ENCODE peak calls at places on chromosomes 3 and 15, in six cellular contexts. One of them, this sample, is unnamed.

GRCh38 chr3:54122802-54123537 is 618 bp downstream of the CACNA2D3 start:
- DNase-seq in sigmoid colon: no peak
- DNase-seq in ovary: peak; percentile 45
- DNase-seq in A549: no peak
- DNase-seq in heart left ventricle: no peak
- DNase-seq in HCT116: no peak
- DNase-seq in this sample: no peak

GRCh38 chr3:30819067-30819798 is 75.2 kb downstream of the GADL1 start:
- DNase-seq in A549: no peak
- DNase-seq in heart left ventricle: no peak
- DNase-seq in HCT116: no peak
- DNase-seq in ovary: no peak
- DNase-seq in sigmoid colon: no peak
- DNase-seq in this sample: no peak

GRCh38 chr15:89781891-89782618 is 5.9 kb downstream of the MESP2 start:
- DNase-seq in sigmoid colon: no peak
- DNase-seq in HCT116: peak; percentile 39
- DNase-seq in ovary: no peak
- DNase-seq in heart left ventricle: no peak
- DNase-seq in A549: no peak
- DNase-seq in this sample: no peak

GRCh38 chr15:77591960-77592613 is 40.6 kb downstream of the LINGO1 start:
- DNase-seq in A549: no peak
- DNase-seq in sigmoid colon: no peak
- DNase-seq in HCT116: no peak
- DNase-seq in ovary: no peak
- DNase-seq in heart left ventricle: no peak
- DNase-seq in this sample: no peak

GRCh38 chr15:56965614-56966013 is 47.2 kb downstream of the TCF12 start:
- DNase-seq in ovary: no peak
- DNase-seq in sigmoid colon: no peak
- DNase-seq in heart left ventricle: no peak
- DNase-seq in HCT116: no peak
- DNase-seq in A549: peak; percentile 34
- DNase-seq in this sample: no peak

GRCh38 chr15:68414591-68414990 is 17.4 kb downstream of the ITGA11 start:
- DNase-seq in heart left ventricle: no peak
- DNase-seq in sigmoid colon: no peak
- DNase-seq in HCT116: no peak
- DNase-seq in A549: no peak
- DNase-seq in ovary: no peak
- DNase-seq in this sample: no peak

GRCh38 chr3:73571238-73571741 is 53.5 kb downstream of the PDZRN3 start:
- DNase-seq in ovary: no peak
- DNase-seq in HCT116: no peak
- DNase-seq in heart left ventricle: no peak
- DNase-seq in A549: no peak
- DNase-seq in sigmoid colon: no peak
- DNase-seq in this sample: no peak

GRCh38 chr15:57548835-57549234 is 42.9 kb upstream of the MYZAP start:
- DNase-seq in heart left ventricle: no peak
- DNase-seq in ovary: no peak
- DNase-seq in HCT116: no peak
- DNase-seq in A549: no peak
- DNase-seq in sigmoid colon: no peak
- DNase-seq in this sample: no peak

GRCh38 chr15:86316699-86317378 is 237.2 kb downstream of the AGBL1 start:
- DNase-seq in heart left ventricle: no peak
- DNase-seq in sigmoid colon: no peak
- DNase-seq in A549: no peak
- DNase-seq in ovary: no peak
- DNase-seq in HCT116: no peak
- DNase-seq in this sample: no peak

GRCh38 chr3:46705751-46706572 is 4.8 kb downstream of the TMIE start:
- DNase-seq in sigmoid colon: peak; percentile 58
- DNase-seq in ovary: no peak
- DNase-seq in A549: no peak
- DNase-seq in heart left ventricle: peak; percentile 27
- DNase-seq in HCT116: no peak
- DNase-seq in this sample: no peak

GRCh38 chr15:52150043-52150825 is 37.7 kb upstream of the BCL2L10 start:
- DNase-seq in A549: no peak
- DNase-seq in HCT116: no peak
- DNase-seq in heart left ventricle: no peak
- DNase-seq in ovary: no peak
- DNase-seq in sigmoid colon: no peak
- DNase-seq in this sample: no peak

GRCh38 chr15:89114974-89115373 is 26.7 kb downstream of the ABHD2 start:
- DNase-seq in sigmoid colon: no peak
- DNase-seq in ovary: peak; percentile 66
- DNase-seq in heart left ventricle: no peak
- DNase-seq in HCT116: no peak
- DNase-seq in A549: peak; percentile 74
- DNase-seq in this sample: no peak

GRCh38 chr3:60064210-60065178 is 1014.7 kb upstream of the CFAP20DC start:
- DNase-seq in ovary: no peak
- DNase-seq in sigmoid colon: no peak
- DNase-seq in HCT116: no peak
- DNase-seq in A549: no peak
- DNase-seq in heart left ventricle: no peak
- DNase-seq in this sample: no peak

GRCh38 chr3:18405141-18405540 is 20.0 kb downstream of the SATB1 start:
- DNase-seq in sigmoid colon: no peak
- DNase-seq in ovary: no peak
- DNase-seq in A549: no peak
- DNase-seq in HCT116: no peak
- DNase-seq in heart left ventricle: no peak
- DNase-seq in this sample: no peak

GRCh38 chr15:60945196-60945595 is 283.9 kb downstream of the RORA start:
- DNase-seq in HCT116: no peak
- DNase-seq in heart left ventricle: peak; percentile 82
- DNase-seq in ovary: peak; percentile 32
- DNase-seq in A549: no peak
- DNase-seq in sigmoid colon: peak; percentile 80
- DNase-seq in this sample: no peak

GRCh38 chr15:29050870-29051269 is 165.1 kb downstream of the APBA2 start:
- DNase-seq in heart left ventricle: no peak
- DNase-seq in A549: no peak
- DNase-seq in HCT116: no peak
- DNase-seq in ovary: no peak
- DNase-seq in sigmoid colon: no peak
- DNase-seq in this sample: no peak

GRCh38 chr3:45915518-45916231 is 27.6 kb upstream of the CXCR6 start:
- DNase-seq in sigmoid colon: peak; percentile 52
- DNase-seq in ovary: no peak
- DNase-seq in HCT116: peak; percentile 7
- DNase-seq in A549: peak; percentile 44
- DNase-seq in heart left ventricle: no peak
- DNase-seq in this sample: no peak

GRCh38 chr3:123476967-123477750 is 28.3 kb upstream of the ADCY5 start:
- DNase-seq in sigmoid colon: no peak
- DNase-seq in ovary: no peak
- DNase-seq in A549: no peak
- DNase-seq in heart left ventricle: no peak
- DNase-seq in HCT116: no peak
- DNase-seq in this sample: no peak

GRCh38 chr3:111979689-111980025 is 831 bp downstream of the ABHD10 start:
- DNase-seq in A549: no peak
- DNase-seq in ovary: no peak
- DNase-seq in sigmoid colon: no peak
- DNase-seq in heart left ventricle: no peak
- DNase-seq in HCT116: no peak
- DNase-seq in this sample: no peak

GRCh38 chr3:150921207-150921606 is 16.0 kb upstream of the MINDY4B start:
- DNase-seq in sigmoid colon: no peak
- DNase-seq in ovary: no peak
- DNase-seq in heart left ventricle: no peak
- DNase-seq in HCT116: no peak
- DNase-seq in A549: no peak
- DNase-seq in this sample: no peak

GRCh38 chr3:123876858-123877257 is 7.3 kb downstream of the MYLK start:
- DNase-seq in A549: no peak
- DNase-seq in heart left ventricle: no peak
- DNase-seq in ovary: no peak
- DNase-seq in HCT116: no peak
- DNase-seq in sigmoid colon: no peak
- DNase-seq in this sample: no peak

GRCh38 chr3:185701891-185702563 is 115.9 kb downstream of the SENP2 start:
- DNase-seq in sigmoid colon: no peak
- DNase-seq in ovary: no peak
- DNase-seq in heart left ventricle: no peak
- DNase-seq in HCT116: no peak
- DNase-seq in A549: no peak
- DNase-seq in this sample: no peak

GRCh38 chr3:39013289-39013688 is 38.5 kb downstream of the SCN11A start:
- DNase-seq in HCT116: no peak
- DNase-seq in heart left ventricle: no peak
- DNase-seq in ovary: no peak
- DNase-seq in A549: no peak
- DNase-seq in sigmoid colon: no peak
- DNase-seq in this sample: no peak

DNA sequence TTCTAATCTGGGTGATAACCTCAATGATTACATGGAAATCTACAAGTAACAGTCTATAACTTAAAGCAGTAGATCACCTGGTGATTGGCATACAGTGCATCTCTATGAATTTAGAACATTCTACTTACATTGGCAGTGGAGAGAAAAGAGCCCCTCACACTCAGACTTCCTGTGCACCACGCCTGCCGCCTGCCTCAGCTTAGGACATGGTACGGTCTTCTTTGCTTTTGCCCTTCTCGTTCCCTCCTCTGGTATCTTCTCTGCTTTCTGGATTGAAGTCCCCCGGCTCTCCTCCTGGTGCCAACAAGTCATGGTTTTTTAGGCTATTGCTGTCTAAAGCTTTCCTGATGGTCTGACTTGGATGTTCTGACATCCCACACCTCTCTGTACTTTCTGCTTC is 7.9 kb upstream of the KCNMB3 start:
- DNase-seq in HCT116: no peak
- DNase-seq in A549: no peak
- DNase-seq in sigmoid colon: no peak
- DNase-seq in ovary: no peak
- DNase-seq in heart left ventricle: no peak
- DNase-seq in this sample: no peak
- H3K4me3 ChIP-seq in HCT116: no peak overlapping the region
- H3K4me3 ChIP-seq in A549: no peak overlapping the region
- H3K4me3 ChIP-seq in sigmoid colon: no peak overlapping the region
- H3K4me3 ChIP-seq in ovary: no peak overlapping the region
- H3K4me3 ChIP-seq in heart left ventricle: no peak overlapping the region
- H3K4me3 ChIP-seq in this sample: no peak overlapping the region

GRCh38 chr3:3097958-3098357 is 12.2 kb downstream of the IL5RA start:
- DNase-seq in sigmoid colon: no peak
- DNase-seq in A549: no peak
- DNase-seq in heart left ventricle: no peak
- DNase-seq in ovary: no peak
- DNase-seq in HCT116: no peak
- DNase-seq in this sample: no peak
- TF ChIP-seq POLR2A in sigmoid colon: no peak
- TF ChIP-seq POLR2A in A549: no peak
- TF ChIP-seq POLR2A in heart left ventricle: no peak
- TF ChIP-seq POLR2A in ovary: no peak
- TF ChIP-seq POLR2A in HCT116: no peak
- TF ChIP-seq POLR2A in this sample: no peak

DNA sequence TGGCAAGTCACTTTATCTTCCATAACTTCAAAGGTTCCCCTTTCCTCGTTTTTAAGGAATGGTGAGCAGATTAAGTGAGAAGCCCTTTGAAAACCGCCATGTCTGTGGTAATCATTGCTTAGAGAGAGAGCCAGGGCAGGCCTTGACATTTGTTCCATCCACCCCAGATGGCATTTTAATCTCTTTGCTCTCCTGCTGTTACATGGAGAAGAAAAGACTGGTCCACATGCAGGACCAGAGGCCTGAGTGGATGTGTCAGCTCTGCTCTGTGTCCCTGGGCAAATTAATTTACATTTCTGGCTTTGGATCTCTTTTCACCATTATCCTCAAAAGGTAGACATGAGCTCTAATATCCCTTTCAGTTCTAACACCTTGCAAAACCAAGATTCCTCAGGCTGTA is 157.3 kb upstream of the LPP start:
- DNase-seq in A549: no peak
- DNase-seq in heart left ventricle: no peak
- DNase-seq in sigmoid colon: no peak
- DNase-seq in HCT116: no peak
- DNase-seq in ovary: no peak
- DNase-seq in this sample: no peak
- H3K4me1 ChIP-seq in A549: peaks cover 27% of the 10 kb centered on the region
- H3K4me1 ChIP-seq in heart left ventricle: peaks cover 22% of the 10 kb centered on the region
- H3K4me1 ChIP-seq in sigmoid colon: no peaks in the 10 kb centered on the region
- H3K4me1 ChIP-seq in HCT116: no peaks in the 10 kb centered on the region
- H3K4me1 ChIP-seq in ovary: no peaks in the 10 kb centered on the region
- H3K4me1 ChIP-seq in this sample: no peaks in the 10 kb centered on the region

GRCh38 chr3:183437060-183437459 is 8.6 kb upstream of the MCF2L2 start:
- DNase-seq in sigmoid colon: no peak
- DNase-seq in A549: no peak
- DNase-seq in heart left ventricle: no peak
- DNase-seq in HCT116: no peak
- DNase-seq in ovary: no peak
- DNase-seq in this sample: no peak

GRCh38 chr3:183437696-183438564 is 9.5 kb upstream of the MCF2L2 start:
- DNase-seq in sigmoid colon: no peak
- DNase-seq in ovary: no peak
- DNase-seq in HCT116: no peak
- DNase-seq in A549: no peak
- DNase-seq in heart left ventricle: no peak
- DNase-seq in this sample: no peak

GRCh38 chr3:183434992-183435391 is 6.6 kb upstream of the MCF2L2 start:
- DNase-seq in HCT116: no peak
- DNase-seq in ovary: no peak
- DNase-seq in A549: no peak
- DNase-seq in sigmoid colon: no peak
- DNase-seq in heart left ventricle: no peak
- DNase-seq in this sample: no peak

GRCh38 chr3:183434503-183434902 is 6.1 kb upstream of the MCF2L2 start:
- DNase-seq in A549: no peak
- DNase-seq in ovary: no peak
- DNase-seq in sigmoid colon: no peak
- DNase-seq in HCT116: no peak
- DNase-seq in heart left ventricle: no peak
- DNase-seq in this sample: no peak

GRCh38 chr3:183435701-183436100 is 7.3 kb upstream of the MCF2L2 start:
- DNase-seq in HCT116: no peak
- DNase-seq in A549: no peak
- DNase-seq in sigmoid colon: no peak
- DNase-seq in ovary: no peak
- DNase-seq in heart left ventricle: no peak
- DNase-seq in this sample: no peak
- H3K4me3 ChIP-seq in HCT116: no peak overlapping the region
- H3K4me3 ChIP-seq in A549: no peak overlapping the region
- H3K4me3 ChIP-seq in sigmoid colon: no peak overlapping the region
- H3K4me3 ChIP-seq in ovary: no peak overlapping the region
- H3K4me3 ChIP-seq in heart left ventricle: no peak overlapping the region
- H3K4me3 ChIP-seq in this sample: no peak overlapping the region